ENCODE peak calls at places on chromosomes 16 and 17, in four cellular contexts. L, X, T and F are unnamed samples.
A peak's percentile ranks its signal among the peaks of the same experiment; 100 is the strongest.

GRCh38 chr16:67395458-67396158 is 2.3 kb upstream of the TPPP3 start:
- DNase-seq in L (peak; percentile 64), X (no peak), T (no peak), F (no peak)

GRCh38 chr16:58011652-58012051 is 10.4 kb downstream of the USB1 start:
- DNase-seq in L (no peak), X (peak; percentile 85), T (peak; percentile 40), F (no peak)

GRCh38 chr16:56610609-56611111 is 2.3 kb downstream of the MT2A start:
- DNase-seq in L (no peak), X (no peak), T (no peak), F (no peak)

GRCh38 chr17:5902671-5903070 is 167.5 kb upstream of the WSCD1 start:
- DNase-seq in L (no peak), X (no peak), T (no peak), F (no peak)

GRCh38 chr16:81502396-81503060 is 57.9 kb downstream of the CMIP start:
- DNase-seq in L (no peak), X (no peak), T (no peak), F (no peak)

GRCh38 chr17:63425478-63425877 is 20.6 kb downstream of the CYB561 start:
- DNase-seq in L (peak; percentile 87), X (peak; percentile 70), T (no peak), F (peak; percentile 62)

GRCh38 chr17:38867179-38867994 is 2.5 kb upstream of the LASP1 start:
- DNase-seq in L (no peak), X (peak; percentile 77), T (no peak), F (no peak)

GRCh38 chr16:56352351-56353053 is 72.8 kb downstream of the AMFR start:
- DNase-seq in L (peak; percentile 49), X (no peak), T (no peak), F (no peak)

GRCh38 chr17:32833076-32833475 is 43.8 kb downstream of the MYO1D start:
- DNase-seq in L (no peak), X (no peak), T (no peak), F (no peak)

GRCh38 chr16:68590201-68590994 is 51.3 kb downstream of the ZFP90 start:
- DNase-seq in L (no peak), X (peak; percentile 46), T (no peak), F (peak; percentile 0)

GRCh38 chr16:67845291-67846062 is 1.3 kb upstream of the NUTF2 start:
- DNase-seq in L (no peak), X (no peak), T (no peak), F (no peak)

GRCh38 chr16:2089676-2090480 is 42.1 kb downstream of the TSC2 start:
- DNase-seq in L (no peak), X (no peak), T (no peak), F (no peak)

GRCh38 chr16:50616883-50617629 is 64.1 kb downstream of the SNX20 start:
- DNase-seq in L (no peak), X (no peak), T (no peak), F (no peak)

GRCh38 chr16:600781-601180 is 10.9 kb downstream of the RAB40C start:
- DNase-seq in L (no peak), X (no peak), T (no peak), F (no peak)

GRCh38 chr17:40914456-40914855 is 23.0 kb downstream of the KRT23 start:
- DNase-seq in L (no peak), X (no peak), T (no peak), F (no peak)

GRCh38 chr17:35809855-35810461 is 674 bp downstream of the TAF15 start:
- DNase-seq in L (no peak), X (no peak), T (no peak), F (no peak)

GRCh38 chr16:53517851-53518250 is 14.8 kb upstream of the AKTIP start:
- DNase-seq in L (peak; percentile 8), X (no peak), T (no peak), F (no peak)

GRCh38 chr16:84699147-84699711 is 571 bp upstream of the USP10 start:
- DNase-seq in L (no peak), X (no peak), T (no peak), F (no peak)

GRCh38 chr16:59192551-59193199 is 458.6 kb upstream of the GOT2 start:
- DNase-seq in L (no peak), X (peak; percentile 9), T (no peak), F (no peak)

GRCh38 chr16:88298882-88299745 is 83.6 kb upstream of the ZNF469 start:
- DNase-seq in L (no peak), X (peak; percentile 40), T (no peak), F (no peak)

GRCh38 chr17:27506348-27507218 is 50.3 kb downstream of the KSR1 start:
- DNase-seq in L (no peak), X (no peak), T (no peak), F (no peak)

GRCh38 chr17:41223821-41224220 is 2.6 kb upstream of the KRTAP9-2 start:
- DNase-seq in L (no peak), X (no peak), T (peak; percentile 2), F (no peak)

GRCh38 chr16:66774981-66775380 is 23.6 kb upstream of the DYNC1LI2 start:
- DNase-seq in L (no peak), X (no peak), T (no peak), F (no peak)

GRCh38 chr17:47895254-47895855 is 681 bp upstream of the SP2 start:
- DNase-seq in L (peak; percentile 80), X (peak; percentile 15), T (no peak), F (no peak)

GRCh38 chr16:54522596-54522995 is 236.0 kb upstream of the IRX3 start:
- DNase-seq in L (no peak), X (no peak), T (no peak), F (no peak)

GRCh38 chr17:67056746-67057490 is 12.6 kb downstream of the CACNG1 start:
- DNase-seq in L (no peak), X (no peak), T (no peak), F (no peak)

GRCh38 chr16:80580109-80580832 is 39.5 kb downstream of the DYNLRB2 start:
- DNase-seq in L (no peak), X (peak; percentile 49), T (no peak), F (no peak)

GRCh38 chr16:67652578-67653130 is 7.4 kb downstream of the ACD start:
- DNase-seq in L (peak; percentile 68), X (no peak), T (no peak), F (no peak)

GRCh38 chr17:78748048-78748729 is 33.9 kb downstream of the CYTH1 start:
- DNase-seq in L (no peak), X (no peak), T (no peak), F (no peak)

GRCh38 chr16:49312389-49312990 is 30.9 kb upstream of the CBLN1 start:
- DNase-seq in L (no peak), X (no peak), T (no peak), F (no peak)

GRCh38 chr16:49311823-49312222 is 30.2 kb upstream of the CBLN1 start:
- DNase-seq in L (no peak), X (no peak), T (no peak), F (no peak)

GRCh38 chr16:49315602-49316001 is 34.0 kb upstream of the CBLN1 start:
- DNase-seq in L (no peak), X (no peak), T (no peak), F (no peak)
- TF ChIP-seq CTCF in L (no peak), X (no peak), T (no peak), F (no peak)

DNA sequence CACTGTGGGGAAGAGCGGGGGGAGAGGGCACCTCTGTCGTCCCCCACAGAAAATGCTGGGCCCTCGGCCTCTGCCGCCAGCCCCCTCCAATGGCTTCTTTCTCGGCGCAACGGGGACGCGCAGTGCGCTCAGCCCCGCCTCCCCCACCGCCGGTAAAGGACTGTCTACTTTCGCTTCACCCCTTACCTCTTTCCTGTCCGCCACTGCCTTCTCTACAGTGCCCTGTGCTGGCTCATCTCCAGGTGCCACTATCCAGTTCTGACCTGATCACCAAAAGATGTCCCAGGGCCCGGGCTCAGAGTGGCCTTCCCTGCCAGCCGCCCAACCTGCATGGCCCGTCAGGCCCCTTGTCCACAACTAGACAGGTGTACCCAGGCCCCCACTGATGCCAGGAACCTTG is 7.3 kb downstream of the ENDOV start:
- DNase-seq in L (no peak), X (no peak), T (no peak), F (no peak)
- TF ChIP-seq CTCF in L (no peak), X (no peak), T (no peak), F (no peak)

GRCh38 chr17:7221281-7222092 is 1.7 kb downstream of the ACADVL start:
- DNase-seq in L (peak; percentile 58), X (no peak), T (no peak), F (no peak)

GRCh38 chr17:7218774-7219173 is 862 bp downstream of the DLG4 start:
- DNase-seq in L (no peak), X (no peak), T (no peak), F (no peak)

GRCh38 chr17:7220593-7221280 is 999 bp downstream of the ACADVL start:
- DNase-seq in L (no peak), X (peak; percentile 56), T (no peak), F (no peak)

GRCh38 chr17:7219434-7219811 is 213 bp downstream of the DLG4 start:
- DNase-seq in L (no peak), X (no peak), T (no peak), F (no peak)

GRCh38 chr17:7219812-7220592 is at the start of the genes ACADVL and DLG4:
- DNase-seq in L (peak; percentile 97), X (peak; percentile 82), T (no peak), F (peak; percentile 60)
- TF ChIP-seq CTCF in L (no peak), X (no peak), T (no peak), F (no peak)

GRCh38 chr16:14564323-14564722 is 65.7 kb downstream of the PARN start:
- DNase-seq in L (no peak), X (no peak), T (no peak), F (no peak)
- TF ChIP-seq CTCF in L (no peak), X (no peak), T (no peak), F (no peak)

DNA sequence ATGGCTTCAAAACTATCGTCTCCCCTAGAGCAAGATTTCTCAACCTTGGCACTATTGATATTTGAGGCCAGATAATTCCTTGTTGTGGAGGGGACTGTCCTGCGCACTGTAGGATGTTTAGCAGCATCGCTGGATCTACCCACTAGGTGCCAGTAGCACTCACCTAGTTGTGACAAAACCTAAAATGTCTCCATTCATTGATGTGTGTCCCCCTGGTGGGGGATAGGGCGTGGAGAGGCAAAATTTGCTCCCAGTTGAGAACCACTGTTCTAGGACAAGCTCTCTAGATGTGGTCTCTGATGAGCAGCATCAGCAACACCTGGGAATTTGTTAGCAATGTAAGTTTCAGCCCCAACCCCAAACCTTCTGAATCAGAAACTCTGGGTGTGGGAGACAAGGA is 259.0 kb downstream of the XYLT1 start:
- DNase-seq in L (no peak), X (peak; percentile 11), T (no peak), F (no peak)
- TF ChIP-seq CTCF in L (no peak), X (peak; percentile 68), T (no peak), F (peak; percentile 6)

GRCh38 chr17:72143245-72143644 is 22.4 kb downstream of the SOX9 start:
- DNase-seq in L (no peak), X (no peak), T (no peak), F (no peak)

GRCh38 chr17:72150632-72151460 is 30.0 kb downstream of the SOX9 start:
- DNase-seq in L (no peak), X (no peak), T (no peak), F (no peak)

GRCh38 chr17:72142614-72143013 is 21.8 kb downstream of the SOX9 start:
- DNase-seq in L (no peak), X (no peak), T (no peak), F (no peak)

GRCh38 chr17:72145562-72145961 is 24.7 kb downstream of the SOX9 start:
- DNase-seq in L (no peak), X (no peak), T (no peak), F (no peak)

GRCh38 chr17:72145972-72146755 is 25.3 kb downstream of the SOX9 start:
- DNase-seq in L (no peak), X (peak; percentile 15), T (no peak), F (no peak)
- TF ChIP-seq CTCF in L (no peak), X (no peak), T (no peak), F (no peak)